ENCODE peak calls at places on chromosomes 4 and X, in seven cellular contexts. S, G, X, A, L, H and U are unnamed samples.

GRCh38 chr4:148376151-148376550 is 66.1 kb downstream of the NR3C2 start:
- DNase-seq in G (no peak), L (peak), A (peak), S (no peak), X (peak), H (no peak), U (no peak)

GRCh38 chrX:23952984-23953907 is 45.4 kb downstream of the CXorf58 start:
- DNase-seq in H (no peak), L (peak), X (peak), G (peak), S (no peak), A (no peak), U (no peak)

GRCh38 chr4:127776620-127777019 is 5.5 kb upstream of the HSPA4L start:
- DNase-seq in L (no peak), A (no peak), G (peak), X (no peak), H (no peak), S (no peak), U (no peak)

GRCh38 chrX:32524385-32524784 is 687.0 kb downstream of the DMD start:
- DNase-seq in S (no peak), L (no peak), G (peak), X (no peak), A (no peak), H (no peak), U (no peak)

GRCh38 chr4:164109517-164109916 is 615.0 kb downstream of the TMA16 start:
- DNase-seq in L (no peak), H (no peak), S (no peak), A (no peak), X (no peak), G (no peak), U (no peak)

GRCh38 chrX:110944793-110945466 is 149.3 kb upstream of the CHRDL1 start:
- DNase-seq in G (peak), S (peak), H (no peak), X (no peak), A (peak), L (no peak), U (no peak)

GRCh38 chr4:16269742-16270522 is 43.7 kb upstream of the TAPT1 start:
- DNase-seq in L (peak), A (no peak), H (no peak), S (no peak), X (no peak), G (no peak), U (no peak)

GRCh38 chr4:147994076-147994475 is 262.2 kb downstream of the ARHGAP10 start:
- DNase-seq in S (no peak), A (no peak), H (no peak), L (no peak), X (no peak), G (no peak), U (no peak)

GRCh38 chr4:56252561-56253152 is 134.6 kb downstream of the AASDH start:
- DNase-seq in S (no peak), A (no peak), H (no peak), L (no peak), X (no peak), G (no peak), U (no peak)

GRCh38 chr4:146308951-146309350 is 94.6 kb downstream of the REELD1 start:
- DNase-seq in H (no peak), S (no peak), G (no peak), A (no peak), L (no peak), X (no peak), U (no peak)

GRCh38 chr4:85058551-85058950 is 92.1 kb upstream of the WDFY3 start:
- DNase-seq in X (no peak), G (no peak), H (no peak), A (no peak), L (no peak), S (no peak), U (no peak)

GRCh38 chr4:153794001-153794400 is 5.1 kb upstream of the SFRP2 start:
- DNase-seq in A (no peak), S (no peak), G (no peak), X (no peak), H (no peak), L (no peak), U (no peak)

GRCh38 chr4:185748901-185749390 is 63.0 kb downstream of the SORBS2 start:
- DNase-seq in G (no peak), S (no peak), X (no peak), H (no peak), A (no peak), L (no peak), U (no peak)

GRCh38 chr4:125750827-125751466 is 436.2 kb downstream of the FAT4 start:
- DNase-seq in G (peak), L (no peak), X (no peak), A (no peak), S (no peak), H (no peak), U (no peak)

GRCh38 chrX:10636337-10636736 is 16.0 kb upstream of the MID1 start:
- DNase-seq in H (no peak), G (peak), A (no peak), X (no peak), L (no peak), S (no peak), U (no peak)

GRCh38 chr4:177356191-177356590 is 46.5 kb downstream of the NEIL3 start:
- DNase-seq in L (no peak), G (no peak), A (no peak), X (no peak), S (no peak), H (no peak), U (no peak)

GRCh38 chrX:9909254-9909653 is 57.9 kb upstream of the CLDN34 start:
- DNase-seq in G (no peak), S (no peak), H (no peak), A (no peak), X (no peak), L (no peak), U (no peak)

GRCh38 chr4:157141976-157142375 is 66.0 kb downstream of the GLRB start:
- DNase-seq in L (no peak), G (no peak), A (no peak), S (no peak), H (no peak), X (no peak), U (no peak)

GRCh38 chr4:76504613-76505465 is 69.8 kb downstream of the SHROOM3 start:
- DNase-seq in S (no peak), X (no peak), A (no peak), G (peak), L (peak), H (no peak), U (no peak)

GRCh38 chr4:158255727-158256324 is 45.5 kb downstream of the TMEM144 start:
- DNase-seq in X (no peak), H (no peak), L (peak), G (peak), A (no peak), S (no peak), U (no peak)

GRCh38 chr4:29540439-29541102 is 1179.6 kb upstream of the PCDH7 start:
- DNase-seq in L (no peak), H (no peak), X (no peak), A (no peak), G (no peak), S (no peak), U (no peak)

GRCh38 chr4:152486414-152487389 is 49.2 kb downstream of the FBXW7 start:
- DNase-seq in A (no peak), H (no peak), G (no peak), L (no peak), S (no peak), X (no peak), U (no peak)

GRCh38 chr4:3198906-3199305 is 50.1 kb upstream of the MSANTD1 start:
- DNase-seq in H (no peak), S (no peak), L (no peak), X (no peak), A (no peak), G (no peak), U (no peak)

GRCh38 chr4:147583876-147584275 is 33.3 kb upstream of the TMEM184C start:
- DNase-seq in A (no peak), X (no peak), H (no peak), L (no peak), S (no peak), G (no peak), U (no peak)

GRCh38 chr4:6333301-6334202 is 63.9 kb downstream of the WFS1 start:
- DNase-seq in S (no peak), G (peak), X (no peak), A (no peak), L (no peak), H (no peak), U (no peak)

GRCh38 chr4:142091085-142091513 is 454.7 kb downstream of the IL15 start:
- DNase-seq in H (no peak), L (no peak), G (no peak), X (no peak), A (no peak), S (no peak), U (no peak)